ENCODE peak calls at places on chromosomes 12 and 14, in five cellular contexts. S is upper lobe of left lung, Q is psoas muscle, L is AG09319, H is thoracic aorta. D is an unnamed sample.
A peak's percentile ranks its signal among the peaks of the same experiment; 100 is the strongest.

GRCh38 chr12:117235261-117235660 is 45.0 kb upstream of the FBXO21 start:
- DNase-seq in S (no peak), Q (no peak), L (no peak), H (no peak), D (no peak)

GRCh38 chr12:56723889-56724659 is 1.0 kb downstream of the NACA start:
- DNase-seq in S (peak; percentile 73), Q (peak; percentile 62), L (peak; percentile 67), H (peak; percentile 35), D (peak; percentile 45)

GRCh38 chr12:78194448-78194847 is 363.8 kb downstream of the NAV3 start:
- DNase-seq in S (no peak), Q (no peak), L (peak; percentile 80), H (no peak), D (no peak)

GRCh38 chr14:31902915-31903646 is 174.0 kb upstream of the ARHGAP5 start:
- DNase-seq in S (no peak), Q (no peak), L (no peak), H (no peak), D (no peak)

GRCh38 chr12:5807538-5808219 is 137.4 kb downstream of the ANO2 start:
- DNase-seq in S (no peak), Q (no peak), L (no peak), H (no peak), D (no peak)

GRCh38 chr14:35285991-35286564 is 6.1 kb upstream of the PSMA6 start:
- DNase-seq in S (no peak), Q (no peak), L (no peak), H (no peak), D (no peak)

GRCh38 chr12:65525501-65526141 is 247.1 kb downstream of the MSRB3 start:
- DNase-seq in S (no peak), Q (no peak), L (peak; percentile 55), H (no peak), D (no peak)

GRCh38 chr12:26277511-26278246 is 82.3 kb downstream of the SSPN start:
- DNase-seq in S (no peak), Q (no peak), L (no peak), H (no peak), D (no peak)

GRCh38 chr14:49966971-49967630 is 74.2 kb downstream of the ARF6 start:
- DNase-seq in S (no peak), Q (no peak), L (no peak), H (no peak), D (no peak)

GRCh38 chr14:101627913-101628257 is 66.6 kb downstream of the DIO3 start:
- DNase-seq in S (no peak), Q (no peak), L (no peak), H (no peak), D (no peak)

GRCh38 chr12:124053855-124054254 is 80.8 kb downstream of the ZNF664 start:
- DNase-seq in S (peak; percentile 72), Q (peak; percentile 24), L (peak; percentile 30), H (no peak), D (no peak)

GRCh38 chr12:45217846-45218245 is 2.0 kb downstream of the ANO6 start:
- DNase-seq in S (no peak), Q (no peak), L (no peak), H (no peak), D (no peak)

GRCh38 chr12:118549506-118550109 is 173.3 kb downstream of the SUDS3 start:
- DNase-seq in S (no peak), Q (no peak), L (no peak), H (no peak), D (no peak)

GRCh38 chr12:92464911-92465310 is 237.9 kb upstream of the PLEKHG7 start:
- DNase-seq in S (no peak), Q (no peak), L (no peak), H (no peak), D (no peak)

GRCh38 chr12:14239350-14239934 is 126.0 kb upstream of the ATF7IP start:
- DNase-seq in S (peak; percentile 59), Q (peak; percentile 16), L (no peak), H (no peak), D (no peak)

GRCh38 chr14:34043627-34044372 is 92.9 kb upstream of the EGLN3 start:
- DNase-seq in S (no peak), Q (no peak), L (no peak), H (no peak), D (no peak)

GRCh38 chr14:98140862-98141261 is 1131.1 kb downstream of the BCL11B start:
- DNase-seq in S (no peak), Q (no peak), L (no peak), H (no peak), D (no peak)

GRCh38 chr14:104885031-104885972 is 20.2 kb downstream of the CEP170B start:
- DNase-seq in S (peak; percentile 15), Q (no peak), L (no peak), H (no peak), D (peak; percentile 4)

GRCh38 chr14:64440494-64440893 is 24.8 kb upstream of the AKAP5 start:
- DNase-seq in S (no peak), Q (no peak), L (no peak), H (no peak), D (no peak)

GRCh38 chr12:102765736-102766135 is 151.3 kb downstream of the PAH start:
- DNase-seq in S (no peak), Q (no peak), L (peak; percentile 7), H (no peak), D (no peak)

GRCh38 chr12:34402228-34402898 is 380.1 kb downstream of the ALG10 start:
- DNase-seq in S (peak; percentile 10), Q (peak; percentile 1), L (no peak), H (no peak), D (peak; percentile 8)

GRCh38 chr14:61568572-61569011 is 126.7 kb upstream of the HIF1A start:
- DNase-seq in S (peak; percentile 53), Q (peak; percentile 44), L (no peak), H (no peak), D (no peak)

GRCh38 chr14:104732355-104732804 is 8.4 kb downstream of the ADSS1 start:
- DNase-seq in S (peak; percentile 73), Q (peak; percentile 85), L (no peak), H (no peak), D (no peak)

GRCh38 chr14:75258079-75258802 is 20.4 kb upstream of the FOS start:
- DNase-seq in S (peak; percentile 70), Q (peak; percentile 76), L (peak; percentile 82), H (no peak), D (no peak)

GRCh38 chr12:81991868-81992267 is 232.7 kb upstream of the PPFIA2 start:
- DNase-seq in S (no peak), Q (no peak), L (no peak), H (no peak), D (no peak)

GRCh38 chr12:81987351-81987750 is 228.2 kb upstream of the PPFIA2 start:
- DNase-seq in S (no peak), Q (no peak), L (no peak), H (no peak), D (no peak)

GRCh38 chr12:81992461-81992860 is 233.3 kb upstream of the PPFIA2 start:
- DNase-seq in S (peak; percentile 32), Q (no peak), L (no peak), H (no peak), D (no peak)
- TF ChIP-seq CTCF in S (no peak), Q (no peak), L (peak; percentile 3), H (peak; percentile 51), D (no peak)

GRCh38 chr14:77322951-77323350 is 2.1 kb downstream of the GSTZ1 start:
- DNase-seq in S (no peak), Q (no peak), L (no peak), H (no peak), D (no peak)

GRCh38 chr14:77319416-77319815 is 1.3 kb downstream of the POMT2 start:
- DNase-seq in S (no peak), Q (no peak), L (no peak), H (no peak), D (no peak)

GRCh38 chr14:77322209-77322902 is 1.5 kb downstream of the GSTZ1 start:
- DNase-seq in S (no peak), Q (no peak), L (no peak), H (no peak), D (no peak)

GRCh38 chr14:77318006-77318553 is 2.6 kb downstream of the POMT2 start:
- DNase-seq in S (no peak), Q (no peak), L (no peak), H (no peak), D (no peak)

DNA sequence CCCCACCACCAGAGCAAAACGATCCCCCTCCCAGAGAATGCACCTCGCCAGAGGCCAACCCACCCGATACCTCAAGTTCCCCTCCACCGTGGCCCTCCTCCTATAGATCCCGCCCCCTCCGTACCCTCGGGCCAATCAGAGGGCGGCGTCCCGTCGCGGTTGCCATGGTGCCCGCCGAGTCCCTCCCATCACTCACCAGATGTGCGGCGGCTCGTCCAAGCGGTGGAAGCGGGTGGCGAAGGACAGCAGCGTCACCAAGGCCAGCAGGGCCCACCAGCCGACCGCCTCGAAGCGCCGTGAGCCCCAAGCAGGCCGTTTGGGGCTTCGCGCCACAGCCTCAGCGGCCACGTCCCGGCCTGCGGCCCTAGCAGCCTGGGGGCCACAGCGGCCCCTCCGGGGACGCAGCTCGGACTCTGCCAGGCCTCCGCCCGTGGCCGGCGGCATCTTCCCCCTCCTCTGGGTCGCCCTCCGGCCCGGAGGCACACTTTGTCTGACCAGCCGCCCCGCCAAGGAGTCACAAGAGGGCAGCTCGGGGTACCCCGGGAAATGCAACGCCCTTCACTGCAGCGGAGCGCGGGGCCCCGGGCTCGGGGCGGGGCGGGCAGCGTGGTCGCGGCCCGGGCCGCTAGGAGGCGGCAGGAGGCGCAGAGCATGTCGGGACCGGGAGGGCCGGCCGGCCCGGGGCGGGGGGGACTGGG is at the start of gene POMT2:
- DNase-seq in S (peak; percentile 97), Q (peak; percentile 94), L (peak; percentile 52), H (peak; percentile 82), D (peak; percentile 93)
- TF ChIP-seq CTCF in S (peak; percentile 48), Q (peak; percentile 42), L (no peak), H (peak; percentile 61), D (no peak)

DNA sequence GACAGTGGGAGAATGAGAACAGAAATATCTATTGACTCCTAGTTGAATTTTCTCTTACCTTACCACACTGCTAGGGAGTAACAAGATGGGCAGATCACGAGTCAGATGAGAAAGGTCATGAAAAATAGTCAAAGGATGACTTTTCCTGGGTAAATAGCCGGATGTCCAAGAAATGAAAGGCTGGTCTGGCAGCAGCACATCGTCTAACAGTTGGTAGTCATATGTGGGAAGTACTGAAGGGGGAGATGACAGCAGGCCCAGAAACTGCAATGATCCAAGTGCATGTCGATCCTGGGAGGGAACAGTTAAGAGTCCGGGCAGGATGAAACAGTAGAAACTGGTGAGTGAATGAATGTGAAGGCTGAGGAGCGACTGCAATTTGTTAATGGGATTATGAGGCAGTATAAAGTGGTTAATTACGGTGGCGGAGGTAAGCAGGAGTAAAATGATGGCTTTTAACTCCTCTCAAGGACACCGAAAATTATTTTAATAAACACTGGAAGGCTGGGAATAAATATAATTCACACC is 1.2 kb upstream of the ERC1 start:
- DNase-seq in S (peak; percentile 28), Q (peak; percentile 27), L (no peak), H (no peak), D (peak; percentile 26)
- TF ChIP-seq CTCF in S (no peak), Q (no peak), L (no peak), H (no peak), D (no peak)

GRCh38 chr14:22104971-22105641 is 431.5 kb upstream of the OR4E1 start:
- DNase-seq in S (no peak), Q (no peak), L (no peak), H (no peak), D (no peak)

GRCh38 chr14:22107734-22108133 is 434.1 kb upstream of the OR4E1 start:
- DNase-seq in S (no peak), Q (no peak), L (no peak), H (no peak), D (no peak)

GRCh38 chr14:22112004-22112403 is 438.4 kb upstream of the OR4E1 start:
- DNase-seq in S (no peak), Q (no peak), L (no peak), H (no peak), D (no peak)

GRCh38 chr14:22105643-22106042 is 432.0 kb upstream of the OR4E1 start:
- DNase-seq in S (no peak), Q (no peak), L (no peak), H (no peak), D (no peak)

GRCh38 chr14:22106700-22107697 is 433.4 kb upstream of the OR4E1 start:
- DNase-seq in S (no peak), Q (no peak), L (no peak), H (no peak), D (no peak)
- TF ChIP-seq CTCF in S (no peak), Q (no peak), L (no peak), H (no peak), D (no peak)